ENCODE peak calls at places on chromosomes 11 and 22, in six cellular contexts. W is CD8-positive, alpha-beta T cell; N is trophoblast cell; Y is suprapubic skin; P is Panc1; I is cardiac muscle cell. R is an unnamed sample.

GRCh38 chr11:68021167-68021787 is 9.2 kb upstream of the NDUFS8 start:
- DNase-seq in W (no peak), N (peak; percentile 66), Y (no peak), P (no peak), I (no peak), R (no peak)

GRCh38 chr11:73141031-73141308 is 1.1 kb downstream of the FCHSD2 start:
- DNase-seq in W (no peak), N (no peak), Y (peak; percentile 72), P (no peak), I (no peak), R (peak; percentile 11)

GRCh38 chr11:13118194-13118593 is 109.1 kb downstream of the RASSF10 start:
- DNase-seq in W (no peak), N (peak; percentile 31), Y (no peak), P (no peak), I (peak; percentile 85), R (no peak)

GRCh38 chr22:41197808-41198585 is 7.1 kb upstream of the L3MBTL2 start:
- DNase-seq in W (no peak), N (peak; percentile 34), Y (no peak), P (no peak), I (no peak), R (peak; percentile 15)

GRCh38 chr11:1158681-1159525 is 1.1 kb downstream of the MUC5AC start:
- DNase-seq in W (no peak), N (no peak), Y (peak; percentile 55), P (no peak), I (no peak), R (no peak)

GRCh38 chr11:57427692-57428082 is 766 bp upstream of the SLC43A3 start:
- DNase-seq in W (no peak), N (no peak), Y (peak; percentile 92), P (no peak), I (peak; percentile 94), R (no peak)

GRCh38 chr11:105767945-105768344 is 158.1 kb downstream of the GRIA4 start:
- DNase-seq in W (no peak), N (no peak), Y (no peak), P (no peak), I (no peak), R (no peak)

GRCh38 chr11:14357843-14358728 is 897 bp downstream of the RRAS2 start:
- DNase-seq in W (peak; percentile 9), N (peak; percentile 83), Y (peak; percentile 78), P (no peak), I (peak; percentile 76), R (peak; percentile 51)

GRCh38 chr22:31020334-31020733 is 51.3 kb downstream of the TUG1 start:
- DNase-seq in W (no peak), N (peak; percentile 97), Y (no peak), P (no peak), I (no peak), R (no peak)

GRCh38 chr22:30996462-30996861 is 27.4 kb downstream of the TUG1 start:
- DNase-seq in W (no peak), N (no peak), Y (no peak), P (no peak), I (no peak), R (no peak)

GRCh38 chr11:30859709-30860108 is 273.6 kb upstream of the MPPED2 start:
- DNase-seq in W (no peak), N (peak; percentile 3), Y (no peak), P (no peak), I (no peak), R (no peak)

GRCh38 chr11:102046841-102047240 is 396 bp upstream of the CFAP300 start:
- DNase-seq in W (no peak), N (no peak), Y (no peak), P (no peak), I (no peak), R (no peak)

GRCh38 chr11:70497536-70498075 is 99.3 kb downstream of the CTTN start:
- DNase-seq in W (no peak), N (no peak), Y (no peak), P (no peak), I (no peak), R (no peak)

GRCh38 chr22:20530368-20531153 is 23.2 kb downstream of the MED15 start:
- DNase-seq in W (no peak), N (peak; percentile 85), Y (no peak), P (no peak), I (peak; percentile 36), R (no peak)

GRCh38 chr11:135061166-135061565 is 649.1 kb upstream of the B3GAT1 start:
- DNase-seq in W (no peak), N (no peak), Y (no peak), P (no peak), I (no peak), R (no peak)

GRCh38 chr22:27274770-27275449 is 526.6 kb downstream of the MN1 start:
- DNase-seq in W (no peak), N (no peak), Y (no peak), P (no peak), I (peak; percentile 76), R (no peak)

GRCh38 chr22:17842386-17842785 is 68.1 kb upstream of the BID start:
- DNase-seq in W (peak; percentile 11), N (no peak), Y (no peak), P (no peak), I (peak; percentile 15), R (peak; percentile 34)

GRCh38 chr11:97722065-97722464 is 1298.7 kb upstream of the CNTN5 start:
- DNase-seq in W (no peak), N (no peak), Y (no peak), P (no peak), I (peak; percentile 93), R (no peak)

GRCh38 chr11:20049231-20049630 is 111.0 kb downstream of the DBX1 start:
- DNase-seq in W (no peak), N (no peak), Y (no peak), P (no peak), I (peak; percentile 39), R (no peak)

GRCh38 chr11:124670732-124671131 is 2.8 kb downstream of the SIAE start:
- DNase-seq in W (no peak), N (no peak), Y (no peak), P (no peak), I (peak; percentile 62), R (no peak)

GRCh38 chr11:104694259-104695070 is 203.8 kb downstream of the CASP12 start:
- DNase-seq in W (no peak), N (peak; percentile 85), Y (no peak), P (no peak), I (peak; percentile 82), R (no peak)

GRCh38 chr11:65609711-65610110 is 4.3 kb downstream of the MAP3K11 start:
- DNase-seq in W (no peak), N (no peak), Y (no peak), P (no peak), I (no peak), R (no peak)

GRCh38 chr11:65607614-65608426 is 6.2 kb downstream of the MAP3K11 start:
- DNase-seq in W (no peak), N (no peak), Y (no peak), P (no peak), I (no peak), R (no peak)

GRCh38 chr11:65604258-65604657 is 8.7 kb upstream of the KCNK7 start:
- DNase-seq in W (no peak), N (no peak), Y (no peak), P (no peak), I (no peak), R (no peak)

GRCh38 chr11:65609236-65609635 is 4.8 kb downstream of the MAP3K11 start:
- DNase-seq in W (no peak), N (no peak), Y (no peak), P (no peak), I (peak; percentile 26), R (no peak)

GRCh38 chr11:65606876-65607613 is 7.0 kb downstream of the MAP3K11 start:
- DNase-seq in W (no peak), N (peak; percentile 95), Y (peak; percentile 97), P (no peak), I (peak; percentile 99), R (no peak)
- H3K4me1 ChIP-seq in W (peaks cover 23% of the 10 kb centered on the region), N (peaks cover 21% of the 10 kb centered on the region), Y (peaks cover 47% of the 10 kb centered on the region), P (peaks cover 21% of the 10 kb centered on the region), I (peaks cover 4% of the 10 kb centered on the region), R (peaks cover 22% of the 10 kb centered on the region)

GRCh38 chr22:36015155-36015805 is 13.3 kb downstream of the RBFOX2 start:
- DNase-seq in W (no peak), N (peak; percentile 62), Y (no peak), P (no peak), I (no peak), R (no peak)

GRCh38 chr22:36016656-36017055 is 12.0 kb downstream of the RBFOX2 start:
- DNase-seq in W (no peak), N (no peak), Y (no peak), P (no peak), I (peak; percentile 45), R (no peak)

GRCh38 chr22:36014539-36015072 is 14.0 kb downstream of the RBFOX2 start:
- DNase-seq in W (no peak), N (peak; percentile 41), Y (no peak), P (no peak), I (no peak), R (no peak)

GRCh38 chr22:36015806-36016519 is 12.7 kb downstream of the RBFOX2 start:
- DNase-seq in W (no peak), N (no peak), Y (no peak), P (no peak), I (no peak), R (no peak)

GRCh38 chr22:36017661-36018091 is 10.9 kb downstream of the RBFOX2 start:
- DNase-seq in W (no peak), N (no peak), Y (no peak), P (no peak), I (no peak), R (no peak)
- H3K27ac ChIP-seq in W (no peak overlapping the region), N (no peak overlapping the region), Y (no peak overlapping the region), P (peak overlapping the region; percentile 23), I (peak overlapping the region; percentile 3), R (no peak overlapping the region)

GRCh38 chr11:113855803-113856202 is 19.6 kb downstream of the USP28 start:
- DNase-seq in W (no peak), N (no peak), Y (no peak), P (no peak), I (no peak), R (no peak)

GRCh38 chr11:113864410-113864809 is 11.0 kb downstream of the USP28 start:
- DNase-seq in W (no peak), N (no peak), Y (no peak), P (no peak), I (no peak), R (no peak)

GRCh38 chr11:113856966-113857759 is 18.2 kb downstream of the USP28 start:
- DNase-seq in W (no peak), N (no peak), Y (no peak), P (no peak), I (no peak), R (no peak)

GRCh38 chr11:113862430-113862829 is 12.9 kb downstream of the USP28 start:
- DNase-seq in W (no peak), N (peak; percentile 81), Y (no peak), P (no peak), I (no peak), R (no peak)

DNA sequence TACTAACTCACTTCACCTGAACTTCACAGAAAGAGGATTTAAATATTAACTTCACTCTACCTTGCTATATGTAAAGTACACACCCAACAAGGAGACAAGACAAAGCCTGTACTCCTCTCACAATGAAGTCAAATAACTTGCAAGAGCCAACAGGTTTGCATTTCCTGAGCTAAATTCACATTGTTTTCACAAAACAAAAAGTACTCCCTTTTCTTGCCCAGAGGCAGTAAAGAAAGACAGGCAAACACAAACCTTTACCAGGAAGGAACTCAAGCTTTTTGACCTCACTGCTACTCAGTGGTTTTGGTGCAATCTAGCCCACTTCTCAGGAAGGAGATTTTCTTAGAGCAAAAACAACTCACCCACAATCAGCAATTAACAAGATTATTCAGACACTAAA is 15.7 kb downstream of the USP28 start:
- DNase-seq in W (no peak), N (no peak), Y (no peak), P (no peak), I (no peak), R (peak; percentile 17)
- H3K4me1 ChIP-seq in W (peaks cover 15% of the 10 kb centered on the region), N (peaks cover 3% of the 10 kb centered on the region), Y (peaks cover 15% of the 10 kb centered on the region), P (peaks cover 7% of the 10 kb centered on the region), I (peaks cover 13% of the 10 kb centered on the region), R (peaks cover 14% of the 10 kb centered on the region)

GRCh38 chr22:43163241-43163795 is 12.0 kb downstream of the TSPO start:
- DNase-seq in W (no peak), N (no peak), Y (no peak), P (no peak), I (no peak), R (no peak)
- H3K27ac ChIP-seq in W (no peak overlapping the region), N (no peak overlapping the region), Y (peak overlapping the region; percentile 65), P (no peak overlapping the region), I (no peak overlapping the region), R (no peak overlapping the region)